ENCODE peak calls at places on chromosomes 11 and 22, in six cellular contexts. N, C, V, L, S and O are unnamed samples.

GRCh38 chr11:93986716-93987115 is 34.4 kb upstream of the HEPHL1 start:
- DNase-seq in N (no peak), C (peak; percentile 41), V (no peak), L (no peak), S (no peak), O (no peak)

GRCh38 chr22:50270302-50271010 is at the start of gene MAPK11:
- DNase-seq in N (peak; percentile 73), C (peak; percentile 79), V (peak; percentile 75), L (peak; percentile 35), S (no peak), O (peak; percentile 83)

GRCh38 chr22:47851586-47851985 is 1089.1 kb downstream of the TBC1D22A start:
- DNase-seq in N (no peak), C (no peak), V (no peak), L (no peak), S (no peak), O (no peak)

GRCh38 chr11:31873115-31873514 is 62.0 kb upstream of the PAX6 start:
- DNase-seq in N (no peak), C (no peak), V (no peak), L (no peak), S (no peak), O (no peak)

GRCh38 chr22:44714703-44715350 is 12.8 kb downstream of the PRR5 start:
- DNase-seq in N (no peak), C (no peak), V (peak; percentile 10), L (no peak), S (no peak), O (peak; percentile 40)

GRCh38 chr11:64858467-64859401 is 14.3 kb upstream of the CDC42BPG start:
- DNase-seq in N (no peak), C (no peak), V (peak; percentile 73), L (no peak), S (peak; percentile 63), O (peak; percentile 59)

GRCh38 chr11:125960771-125961170 is 14.9 kb downstream of the VSIG10L2 start:
- DNase-seq in N (no peak), C (no peak), V (no peak), L (no peak), S (no peak), O (no peak)

GRCh38 chr11:130165601-130166456 is 6.2 kb downstream of the ST14 start:
- DNase-seq in N (peak; percentile 68), C (no peak), V (no peak), L (no peak), S (no peak), O (peak; percentile 41)

GRCh38 chr11:123392813-123393212 is 37.3 kb upstream of the GRAMD1B start:
- DNase-seq in N (no peak), C (no peak), V (no peak), L (no peak), S (no peak), O (no peak)

GRCh38 chr22:31876156-31877035 is 67.9 kb upstream of the YWHAH start:
- DNase-seq in N (no peak), C (no peak), V (no peak), L (no peak), S (no peak), O (no peak)

GRCh38 chr11:12787847-12788246 is 113.6 kb downstream of the TEAD1 start:
- DNase-seq in N (no peak), C (peak; percentile 73), V (no peak), L (no peak), S (no peak), O (no peak)

GRCh38 chr22:40070701-40071100 is 75.9 kb downstream of the FAM83F start:
- DNase-seq in N (no peak), C (peak; percentile 3), V (no peak), L (no peak), S (no peak), O (no peak)

GRCh38 chr22:43404673-43405385 is 7.0 kb upstream of the MPPED1 start:
- DNase-seq in N (no peak), C (no peak), V (no peak), L (no peak), S (no peak), O (no peak)

GRCh38 chr11:18927550-18928322 is 11.5 kb downstream of the MRGPRX1 start:
- DNase-seq in N (no peak), C (no peak), V (no peak), L (no peak), S (no peak), O (no peak)

GRCh38 chr22:31618057-31618456 is 44.0 kb downstream of the PISD start:
- DNase-seq in N (peak; percentile 43), C (no peak), V (no peak), L (peak; percentile 60), S (no peak), O (peak; percentile 74)

GRCh38 chr22:38694945-38695344 is 5.8 kb downstream of the JOSD1 start:
- DNase-seq in N (no peak), C (no peak), V (no peak), L (no peak), S (no peak), O (no peak)
- H3K4me1 ChIP-seq in N (peaks cover 17% of the 10 kb centered on the region), C (peaks cover 22% of the 10 kb centered on the region), V (peaks cover 40% of the 10 kb centered on the region), L (peaks cover 6% of the 10 kb centered on the region), S (peaks cover 47% of the 10 kb centered on the region), O (peaks cover 65% of the 10 kb centered on the region)

GRCh38 chr22:21447694-21448402 is 19.3 kb upstream of the TMEM191C start:
- DNase-seq in N (no peak), C (no peak), V (no peak), L (peak; percentile 20), S (peak; percentile 61), O (no peak)
- TF ChIP-seq CTCF in N (no peak), C (no peak), V (no peak), L (peak; percentile 24), S (no peak), O (no peak)

DNA sequence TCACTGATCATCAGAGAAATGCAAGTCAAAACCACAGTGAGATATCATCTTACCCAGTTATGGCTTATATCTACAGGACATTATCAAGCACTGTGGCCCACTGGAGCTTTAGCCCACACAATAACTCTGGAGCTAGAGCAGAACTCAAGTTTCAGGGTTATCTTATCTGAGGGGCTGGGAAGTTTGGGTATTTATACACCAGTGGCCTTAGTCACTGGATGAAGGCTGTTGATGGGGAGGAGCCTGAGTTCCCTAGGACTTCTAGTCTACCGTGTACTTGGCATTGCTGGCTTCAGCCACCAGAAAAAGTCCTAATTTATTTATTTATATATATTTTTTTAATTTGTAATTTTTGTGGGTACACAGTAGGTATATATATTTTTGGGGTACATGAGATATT is 19.3 kb downstream of the HSD17B12 start:
- DNase-seq in N (no peak), C (no peak), V (no peak), L (no peak), S (no peak), O (no peak)
- H3K9me3 ChIP-seq in N (no peaks in the 10 kb centered on the region), C (no peaks in the 10 kb centered on the region), V (no peaks in the 10 kb centered on the region), L (no peaks in the 10 kb centered on the region), S (no peaks in the 10 kb centered on the region), O (peaks cover 9% of the 10 kb centered on the region)

GRCh38 chr22:19565382-19565902 is 41.2 kb upstream of the CLDN5 start:
- DNase-seq in N (no peak), C (no peak), V (no peak), L (no peak), S (peak; percentile 22), O (no peak)
- H3K4me1 ChIP-seq in N (no peaks in the 10 kb centered on the region), C (no peaks in the 10 kb centered on the region), V (no peaks in the 10 kb centered on the region), L (no peaks in the 10 kb centered on the region), S (no peaks in the 10 kb centered on the region), O (no peaks in the 10 kb centered on the region)